ENCODE peak calls at places on chromosomes 3 and 15, in eight cellular contexts. Z is effector memory CD4-positive, alpha-beta T cell; U is fibroblast of pulmonary artery; A is spleen; D is upper lobe of right lung; W is tibial nerve; N is H7; V is fibroblast of mammary gland. T is an unnamed sample.
A peak's percentile ranks its signal among the peaks of the same experiment; 100 is the strongest.

GRCh38 chr3:136305879-136306278 is 55.7 kb downstream of the PCCB start:
- DNase-seq in Z (no peak), V (peak; percentile 75), W (no peak), N (peak; percentile 22), D (no peak), A (no peak), U (peak; percentile 79), T (no peak)

GRCh38 chr15:56886450-56886856 is 32.0 kb upstream of the TCF12 start:
- DNase-seq in W (no peak), A (no peak), V (no peak), U (no peak), D (no peak), N (no peak), Z (no peak), T (no peak)

GRCh38 chr15:28127036-28127435 is 27.9 kb upstream of the OCA2 start:
- DNase-seq in N (no peak), D (peak; percentile 41), Z (no peak), V (no peak), U (no peak), W (no peak), A (no peak), T (no peak)

GRCh38 chr3:177294221-177294620 is 96.9 kb upstream of the TBL1XR1 start:
- DNase-seq in N (no peak), D (no peak), V (peak; percentile 52), A (no peak), U (peak; percentile 70), Z (no peak), W (peak; percentile 37), T (no peak)

GRCh38 chr3:112376996-112377395 is 44.0 kb downstream of the CD200 start:
- DNase-seq in D (no peak), W (no peak), N (no peak), Z (no peak), U (peak; percentile 73), A (no peak), V (peak; percentile 78), T (peak; percentile 38)

GRCh38 chr3:182516597-182517336 is 276.5 kb upstream of the ATP11B start:
- DNase-seq in W (no peak), A (no peak), Z (no peak), U (no peak), D (no peak), V (no peak), N (no peak), T (no peak)

GRCh38 chr3:11592460-11593298 is 51.0 kb downstream of the VGLL4 start:
- DNase-seq in N (no peak), Z (no peak), W (no peak), U (no peak), V (peak; percentile 73), D (no peak), A (no peak), T (no peak)

GRCh38 chr3:38149701-38150100 is 11.2 kb downstream of the MYD88 start:
- DNase-seq in V (no peak), W (no peak), Z (no peak), U (no peak), D (no peak), A (no peak), N (no peak), T (peak; percentile 54)

GRCh38 chr3:156433138-156433537 is 121.8 kb downstream of the SSR3 start:
- DNase-seq in Z (no peak), D (no peak), N (no peak), V (peak; percentile 18), A (no peak), U (peak; percentile 74), W (no peak), T (no peak)

GRCh38 chr3:80338366-80338765 is 570.6 kb upstream of the ROBO1 start:
- DNase-seq in A (no peak), N (no peak), W (no peak), V (peak; percentile 35), U (peak; percentile 18), Z (no peak), D (no peak), T (peak; percentile 62)

GRCh38 chr3:111143-112069 is 85.2 kb upstream of the CHL1 start:
- DNase-seq in D (no peak), W (no peak), U (no peak), Z (no peak), A (no peak), V (no peak), N (no peak), T (no peak)

GRCh38 chr15:74664670-74665069 is 31.2 kb downstream of the EDC3 start:
- DNase-seq in N (no peak), Z (no peak), V (no peak), W (no peak), U (no peak), A (no peak), D (no peak), T (no peak)

GRCh38 chr15:60859996-60860494 is 369.1 kb downstream of the RORA start:
- DNase-seq in V (peak; percentile 86), W (no peak), N (no peak), D (no peak), U (no peak), A (no peak), Z (no peak), T (no peak)

GRCh38 chr3:188197388-188197847 is 43.5 kb downstream of the LPP start:
- DNase-seq in Z (no peak), U (no peak), A (no peak), D (no peak), N (no peak), W (no peak), V (no peak), T (no peak)

GRCh38 chr3:44883999-44884431 is 9.6 kb downstream of the TGM4 start:
- DNase-seq in N (no peak), Z (no peak), D (no peak), W (no peak), A (no peak), V (peak; percentile 99), U (peak; percentile 95), T (no peak)

GRCh38 chr3:98978068-98978811 is 76.7 kb upstream of the DCBLD2 start:
- DNase-seq in W (no peak), D (no peak), U (no peak), N (no peak), V (no peak), Z (no peak), A (no peak), T (no peak)

GRCh38 chr15:60721232-60721576 is 242.3 kb upstream of the ICE2 start:
- DNase-seq in W (no peak), Z (no peak), U (no peak), N (no peak), V (no peak), A (no peak), D (no peak), T (no peak)

GRCh38 chr3:198079771-198080520 is 119.9 kb downstream of the LMLN start:
- DNase-seq in Z (no peak), V (peak; percentile 7), U (peak; percentile 10), A (no peak), D (no peak), N (peak; percentile 45), W (no peak), T (no peak)

GRCh38 chr15:44038801-44039200 is 156.3 kb downstream of the FRMD5 start:
- DNase-seq in N (peak; percentile 9), W (no peak), Z (no peak), A (no peak), D (no peak), U (no peak), V (no peak), T (no peak)

GRCh38 chr15:48040166-48040817 is 80.5 kb upstream of the SLC24A5 start:
- DNase-seq in N (no peak), U (peak; percentile 5), V (peak; percentile 43), Z (no peak), A (no peak), W (no peak), D (no peak), T (no peak)

GRCh38 chr3:134132961-134133360 is 103.2 kb upstream of the SLCO2A1 start:
- DNase-seq in V (peak; percentile 16), W (no peak), N (no peak), U (peak; percentile 45), Z (no peak), A (no peak), D (no peak), T (no peak)

DNA sequence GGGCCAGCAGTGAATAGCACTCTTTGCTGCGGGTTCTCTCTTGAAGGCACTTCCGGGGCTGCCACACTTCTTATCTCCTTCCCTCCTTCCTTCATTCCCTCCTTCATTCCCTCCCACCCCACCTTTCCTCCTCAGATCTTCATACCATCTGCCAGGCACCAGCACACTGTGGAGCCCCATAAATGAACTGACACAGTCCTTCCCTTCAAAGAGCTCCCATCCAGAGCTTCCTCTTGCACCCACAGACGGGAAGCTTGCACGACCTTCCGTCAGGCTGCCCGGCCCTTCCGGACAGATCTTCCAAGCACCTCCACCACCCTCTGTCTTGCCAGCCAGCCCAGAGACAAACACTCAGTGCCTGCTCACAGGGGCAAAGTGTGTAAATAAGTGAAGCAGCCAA is 65.4 kb upstream of the HERC1 start:
- DNase-seq in D (no peak), Z (no peak), N (no peak), U (no peak), V (no peak), W (no peak), A (peak; percentile 82), T (peak; percentile 67)
- H3K4me3 ChIP-seq in D (no peak overlapping the region), Z (no peak overlapping the region), N (no peak overlapping the region), U (no peak overlapping the region), V (no peak overlapping the region), W (no peak overlapping the region), A (no peak overlapping the region), T (no peak overlapping the region)

GRCh38 chr15:45112143-45112591 is 1.8 kb downstream of the DUOX2 start:
- DNase-seq in N (peak; percentile 61), W (no peak), Z (no peak), D (no peak), U (no peak), A (no peak), V (no peak), T (peak; percentile 15)
- H3K4me3 ChIP-seq in N (peak overlapping the region; percentile 24), W (peak overlapping the region; percentile 17), Z (peak overlapping the region; percentile 35), D (no peak overlapping the region), U (no peak overlapping the region), A (peak overlapping the region; percentile 10), V (no peak overlapping the region), T (no peak overlapping the region)

GRCh38 chr3:42079701-42080323 is 11.3 kb upstream of the TRAK1 start:
- DNase-seq in N (no peak), V (no peak), W (no peak), U (no peak), A (peak; percentile 19), Z (no peak), D (no peak), T (no peak)
- H3K4me3 ChIP-seq in N (no peak overlapping the region), V (no peak overlapping the region), W (no peak overlapping the region), U (no peak overlapping the region), A (no peak overlapping the region), Z (no peak overlapping the region), D (no peak overlapping the region), T (no peak overlapping the region)

DNA sequence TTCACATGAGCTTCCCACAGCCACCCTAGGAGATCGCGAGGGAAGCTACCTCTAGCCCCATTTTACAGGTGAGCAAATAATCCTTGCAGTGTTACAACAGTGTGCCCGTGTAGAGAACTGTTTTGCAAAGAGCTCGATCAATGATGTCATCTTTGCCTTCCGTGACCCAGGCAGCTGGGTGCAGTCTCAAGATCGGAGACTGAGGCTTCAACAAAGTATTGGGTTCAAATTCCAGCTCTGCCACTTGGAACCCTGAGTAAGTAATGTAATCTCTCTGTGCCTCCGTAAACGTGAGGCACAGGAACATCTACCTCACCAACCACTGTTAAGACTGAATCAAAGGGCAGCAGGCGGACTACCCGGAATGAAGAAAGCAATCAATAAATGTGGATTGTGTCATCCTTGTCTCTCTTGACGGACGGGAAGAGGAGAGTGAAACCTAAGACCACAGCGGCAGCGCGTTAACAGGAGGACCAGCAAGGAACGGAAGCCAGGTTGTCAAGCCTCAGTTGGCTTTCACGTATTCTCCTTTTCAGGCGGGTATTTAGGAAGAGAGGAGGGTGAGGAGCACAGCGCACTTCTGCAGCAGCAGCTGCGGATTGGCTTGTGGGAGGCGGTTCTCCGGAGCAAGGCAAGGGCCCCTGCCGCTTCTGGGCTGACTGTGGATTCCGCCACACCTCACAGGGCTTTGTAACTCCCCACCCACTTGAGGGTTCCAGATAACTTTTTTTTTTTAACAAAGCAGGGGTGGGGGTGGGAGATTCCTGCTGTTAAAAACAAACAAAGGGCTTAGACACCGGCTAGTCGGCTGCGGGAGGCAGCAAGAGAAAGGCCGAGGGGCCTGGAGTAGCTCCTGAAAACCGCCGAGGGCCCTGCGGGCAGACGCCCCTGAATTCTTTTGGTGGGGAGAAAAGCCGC is 1.5 kb upstream of the SMAD3 start:
- DNase-seq in V (no peak), W (no peak), A (no peak), D (peak; percentile 80), Z (no peak), U (no peak), N (peak; percentile 86), T (no peak)
- H3K4me3 ChIP-seq in V (no peak overlapping the region), W (peak overlapping the region; percentile 94), A (no peak overlapping the region), D (peak overlapping the region; percentile 81), Z (no peak overlapping the region), U (no peak overlapping the region), N (peak overlapping the region; percentile 96), T (no peak overlapping the region)